ENCODE peak calls at places on chromosomes 2 and 18, in six cellular contexts. P is K562, I is erythroblast, R is uterus, Y is adrenal gland, H is transverse colon. A is an unnamed sample.
A peak's percentile ranks its signal among the peaks of the same experiment; 100 is the strongest.

GRCh38 chr2:126399001-126399400 is 257.0 kb upstream of the GYPC start:
- DNase-seq in P (no peak), I (peak; percentile 32), Y (no peak), H (no peak), R (no peak), A (no peak)

GRCh38 chr2:112332123-112332696 is 56.8 kb downstream of the ZC3H6 start:
- DNase-seq in P (no peak), I (no peak), Y (no peak), H (no peak), R (no peak), A (no peak)

GRCh38 chr18:10450986-10451385 is 3.4 kb upstream of the APCDD1 start:
- DNase-seq in I (no peak), H (no peak), R (no peak), P (no peak), Y (no peak), A (no peak)

GRCh38 chr2:70977605-70978205 is 725 bp upstream of the ANKRD53 start:
- DNase-seq in R (peak; percentile 49), I (peak; percentile 65), P (no peak), H (peak; percentile 57), Y (peak; percentile 81), A (peak; percentile 81)

GRCh38 chr2:14631676-14632075 is 841 bp upstream of the LRATD1 start:
- DNase-seq in Y (no peak), P (no peak), I (no peak), H (no peak), R (no peak), A (no peak)

GRCh38 chr2:223846524-223846923 is 9.1 kb upstream of the AP1S3 start:
- DNase-seq in H (no peak), Y (no peak), I (no peak), R (no peak), P (no peak), A (no peak)

GRCh38 chr2:128301501-128301966 is 17.1 kb downstream of the HS6ST1 start:
- DNase-seq in R (no peak), P (no peak), H (no peak), I (no peak), Y (peak; percentile 76), A (peak; percentile 84)

GRCh38 chr2:120715356-120715755 is 20.3 kb upstream of the GLI2 start:
- DNase-seq in Y (no peak), I (no peak), P (no peak), H (no peak), R (no peak), A (peak; percentile 53)

GRCh38 chr2:3553946-3554345 is 4.2 kb downstream of the RNASEH1 start:
- DNase-seq in Y (peak; percentile 28), I (no peak), P (no peak), R (no peak), H (no peak), A (no peak)

GRCh38 chr2:3557588-3558204 is 437 bp downstream of the RNASEH1 start:
- DNase-seq in P (no peak), R (no peak), Y (no peak), I (peak; percentile 79), H (no peak), A (no peak)

GRCh38 chr2:3563521-3563976 is 5.4 kb upstream of the RNASEH1 start:
- DNase-seq in Y (peak; percentile 15), R (no peak), H (no peak), P (no peak), I (peak; percentile 28), A (no peak)

GRCh38 chr2:3558205-3559014 is at the start of gene RNASEH1:
- DNase-seq in H (peak; percentile 99), R (peak; percentile 99), Y (peak; percentile 99), I (peak; percentile 99), P (peak; percentile 98), A (peak; percentile 99)
- TF ChIP-seq POLR2A in H (peak; percentile 90), R (peak; percentile 92), Y (peak; percentile 83), I (peak; percentile 94), P (peak; percentile 95), A (peak; percentile 82)

DNA sequence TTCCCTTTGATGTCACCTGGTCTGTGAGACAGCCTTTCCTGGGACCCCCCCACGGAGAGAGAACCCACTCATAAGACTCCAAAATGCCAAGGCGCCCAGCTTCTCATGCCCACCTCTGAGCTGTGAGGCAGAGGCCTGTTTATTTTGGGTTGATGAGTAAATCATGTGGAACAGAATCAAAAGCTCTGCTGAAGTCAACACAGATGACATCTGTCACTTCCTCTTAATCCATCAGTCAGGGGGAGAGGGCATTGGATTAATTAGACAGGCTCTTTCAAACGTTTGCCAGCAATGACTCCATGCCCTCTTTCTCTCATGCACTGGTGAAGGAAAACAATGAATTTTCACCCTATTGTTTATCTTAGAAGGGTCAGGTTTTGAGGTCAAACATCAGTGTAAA is 184.0 kb downstream of the ACKR3 start:
- DNase-seq in Y (peak; percentile 38), I (no peak), H (no peak), P (no peak), R (no peak), A (no peak)
- TF ChIP-seq POLR2A in Y (no peak), I (no peak), H (no peak), P (no peak), R (no peak), A (no peak)

GRCh38 chr2:74558284-74559230 is 4.0 kb downstream of the DOK1 start:
- DNase-seq in P (no peak), H (no peak), Y (no peak), R (no peak), I (no peak), A (no peak)
- TF ChIP-seq POLR2A in P (no peak), H (no peak), Y (no peak), R (no peak), I (no peak), A (no peak)

GRCh38 chr18:69954719-69955118 is 7.0 kb upstream of the CD226 start:
- DNase-seq in I (no peak), R (no peak), Y (no peak), H (no peak), P (no peak), A (no peak)

GRCh38 chr18:69958422-69958821 is 10.7 kb upstream of the CD226 start:
- DNase-seq in H (no peak), I (no peak), Y (no peak), P (no peak), R (no peak), A (no peak)

GRCh38 chr18:69956037-69956436 is 8.4 kb upstream of the CD226 start:
- DNase-seq in H (no peak), R (peak; percentile 49), P (no peak), I (no peak), Y (no peak), A (no peak)

GRCh38 chr18:69956655-69957054 is 9.0 kb upstream of the CD226 start:
- DNase-seq in R (no peak), H (no peak), I (no peak), Y (no peak), P (no peak), A (no peak)

DNA sequence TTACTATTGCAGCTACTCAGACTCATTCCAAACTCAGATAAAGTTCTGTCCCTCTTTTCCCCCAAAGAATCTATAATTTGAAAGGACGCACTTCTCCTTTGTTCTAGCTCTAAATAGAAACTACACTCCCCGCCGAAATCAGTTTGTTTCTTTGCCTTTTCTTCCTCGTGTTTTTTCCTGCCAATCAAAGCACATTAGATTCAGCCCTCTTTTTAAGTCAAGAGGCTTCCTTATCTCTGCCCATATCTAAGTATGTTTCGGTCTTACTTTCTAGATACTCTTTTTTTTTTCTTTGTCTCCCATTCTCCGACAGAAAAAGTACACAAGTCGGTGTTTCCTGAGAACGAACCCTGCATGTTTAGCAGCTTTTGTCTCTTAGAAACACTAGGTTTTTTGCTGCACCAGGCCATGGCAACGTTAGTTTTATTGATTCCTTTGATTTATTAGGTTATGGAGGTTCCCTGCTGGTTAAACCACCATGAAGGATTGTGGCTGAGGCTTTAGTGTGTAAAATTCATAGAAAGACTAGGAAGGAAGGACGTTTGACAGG is 9.5 kb upstream of the CD226 start:
- DNase-seq in Y (no peak), I (no peak), P (no peak), H (no peak), R (no peak), A (no peak)
- TF ChIP-seq POLR2A in Y (no peak), I (no peak), P (no peak), H (no peak), R (no peak), A (no peak)

A was measured in sigmoid colon.